ENCODE peak calls at places on chromosome 2, in six cellular contexts. R is IMR-90, J is astrocyte of the hippocampus, E is Daoy, U is H9, Q is CMK. K is an unnamed sample.

GRCh38 chr2:171598713-171599319 is 76.5 kb downstream of the CYBRD1 start:
- DNase-seq in R (peak), E (peak), J (peak), U (peak), Q (peak), K (peak)

GRCh38 chr2:223578846-223579245 is 23.3 kb downstream of the SCG2 start:
- DNase-seq in U (no peak), E (no peak), Q (no peak), J (no peak), R (no peak), K (no peak)

GRCh38 chr2:149595069-149595963 is 7.7 kb upstream of the MMADHC start:
- DNase-seq in E (no peak), R (peak), U (no peak), Q (no peak), J (peak), K (peak)

GRCh38 chr2:96832751-96833507 is 10.9 kb downstream of the ANKRD23 start:
- DNase-seq in J (peak), E (no peak), U (peak), R (peak), Q (no peak), K (peak)

GRCh38 chr2:230953843-230954242 is 28.8 kb upstream of the GPR55 start:
- DNase-seq in J (no peak), U (no peak), Q (no peak), E (no peak), R (no peak), K (no peak)

GRCh38 chr2:32946314-32947075 is at the start of gene LTBP1:
- DNase-seq in J (peak), U (peak), Q (peak), R (peak), E (peak), K (peak)

GRCh38 chr2:177245010-177245422 is 19.5 kb downstream of the NFE2L2 start:
- DNase-seq in Q (no peak), R (peak), U (no peak), J (peak), E (peak), K (peak)

GRCh38 chr2:134300585-134300984 is 46.7 kb downstream of the MGAT5 start:
- DNase-seq in E (no peak), R (no peak), U (no peak), J (no peak), Q (no peak), K (no peak)

GRCh38 chr2:71471276-71471675 is 17.9 kb downstream of the DYSF start:
- DNase-seq in R (peak), E (peak), U (no peak), Q (no peak), J (peak), K (peak)

GRCh38 chr2:5315512-5315911 is 376.7 kb upstream of the SOX11 start:
- DNase-seq in R (no peak), Q (no peak), U (no peak), E (no peak), J (no peak), K (no peak)

GRCh38 chr2:173982918-173983317 is 17.7 kb upstream of the SP3 start:
- DNase-seq in U (no peak), Q (no peak), J (peak), E (no peak), R (peak), K (peak)

GRCh38 chr2:58428553-58429284 is 187.6 kb upstream of the FANCL start:
- DNase-seq in U (peak), E (peak), R (no peak), Q (no peak), J (peak), K (no peak)

GRCh38 chr2:216044883-216045499 is 31.6 kb upstream of the MREG start:
- DNase-seq in U (no peak), R (peak), E (no peak), J (no peak), Q (no peak), K (no peak)

GRCh38 chr2:74507926-74508520 is 528 bp upstream of the PCGF1 start:
- DNase-seq in R (peak), J (peak), Q (no peak), U (peak), E (peak), K (peak)

GRCh38 chr2:127324635-127325034 is 30.7 kb upstream of the ERCC3 start:
- DNase-seq in U (no peak), R (peak), E (peak), J (peak), Q (no peak), K (peak)

GRCh38 chr2:227312579-227312978 is 12.5 kb upstream of the MFF start:
- DNase-seq in J (no peak), E (no peak), U (no peak), R (no peak), Q (no peak), K (no peak)

GRCh38 chr2:124310671-124311070 is 285.6 kb downstream of the CNTNAP5 start:
- DNase-seq in R (no peak), J (no peak), U (no peak), Q (no peak), E (no peak), K (no peak)

GRCh38 chr2:232137748-232138147 is 176.2 kb downstream of the DIS3L2 start:
- DNase-seq in R (no peak), J (no peak), E (no peak), U (no peak), Q (no peak), K (no peak)

GRCh38 chr2:75596784-75597183 is 36.0 kb upstream of the EVA1A start:
- DNase-seq in Q (no peak), R (peak), J (no peak), E (no peak), U (no peak), K (peak)

GRCh38 chr2:69742170-69742952 is 427 bp downstream of the ANXA4 start:
- DNase-seq in E (peak), Q (no peak), J (peak), U (no peak), R (peak), K (peak)

GRCh38 chr2:57886196-57886786 is 160.3 kb upstream of the VRK2 start:
- DNase-seq in R (no peak), U (no peak), Q (no peak), E (no peak), J (no peak), K (no peak)

GRCh38 chr2:239944706-239945551 is 80.2 kb downstream of the NDUFA10 start:
- DNase-seq in U (peak), E (no peak), J (peak), Q (no peak), R (peak), K (peak)